ENCODE peak calls at places on chromosomes 2 and 18, in four cellular contexts. Y is IMR-90, H is neuronal stem cell, F is H9. W is an unnamed sample. For H3K4me1, the result is how much of the 10 kb centered on the place peaks cover.

GRCh38 chr18:38081516-38081915 is 515.9 kb upstream of the CELF4 start:
- DNase-seq in F (no peak), H (no peak), Y (no peak), W (no peak)

GRCh38 chr2:171260471-171261424 is 100.1 kb upstream of the TLK1 start:
- DNase-seq in H (no peak), F (peak), Y (no peak), W (no peak)

GRCh38 chr18:35030234-35030989 is 10.8 kb upstream of the MAPRE2 start:
- DNase-seq in F (no peak), Y (no peak), H (no peak), W (no peak)

GRCh38 chr2:197803033-197803444 is 1.4 kb upstream of the PLCL1 start:
- DNase-seq in H (no peak), F (no peak), Y (peak), W (peak)

GRCh38 chr2:71303849-71304248 is 27.7 kb upstream of the ZNF638 start:
- DNase-seq in H (no peak), F (no peak), Y (no peak), W (no peak)

GRCh38 chr18:62485684-62486083 is 37.1 kb upstream of the ZCCHC2 start:
- DNase-seq in F (no peak), Y (peak), H (no peak), W (peak)

GRCh38 chr2:183284606-183285005 is 160.4 kb downstream of the NUP35 start:
- DNase-seq in F (no peak), Y (peak), H (no peak), W (peak)

GRCh38 chr18:2932247-2933181 is 80.4 kb downstream of the LPIN2 start:
- DNase-seq in H (peak), F (peak), Y (peak), W (peak)

GRCh38 chr18:31097666-31098065 is 4.6 kb downstream of the DSC2 start:
- DNase-seq in Y (no peak), F (no peak), H (no peak), W (no peak)

GRCh38 chr2:166180951-166181812 is 53.4 kb upstream of the SCN1A start:
- DNase-seq in H (peak), Y (peak), F (peak), W (peak)

GRCh38 chr2:84652430-84652829 is 136.1 kb downstream of the DNAH6 start:
- DNase-seq in F (no peak), H (no peak), Y (no peak), W (no peak)

GRCh38 chr18:56615738-56616520 is 22.5 kb downstream of the TXNL1 start:
- DNase-seq in F (no peak), Y (no peak), H (no peak), W (no peak)

GRCh38 chr2:158457826-158458616 is 1.3 kb downstream of the PKP4 start:
- DNase-seq in H (peak), F (peak), Y (peak), W (peak)

GRCh38 chr2:213232649-213233437 is 51.4 kb upstream of the SPAG16 start:
- DNase-seq in H (peak), Y (peak), F (no peak), W (peak)

GRCh38 chr2:123207245-123207644 is 817.8 kb upstream of the CNTNAP5 start:
- DNase-seq in H (no peak), Y (no peak), F (no peak), W (no peak)

GRCh38 chr2:26086155-26086634 is 52.3 kb downstream of the RAB10 start:
- DNase-seq in H (no peak), F (no peak), Y (peak), W (peak)

GRCh38 chr18:22609642-22610041 is 191.9 kb upstream of the CTAGE1 start:
- DNase-seq in F (no peak), Y (peak), H (no peak), W (no peak)

GRCh38 chr2:170310876-170311502 is 133.0 kb downstream of the MYO3B start:
- DNase-seq in H (no peak), Y (no peak), F (no peak), W (no peak)

GRCh38 chr2:7424481-7424880 is 507.3 kb downstream of the RNF144A start:
- DNase-seq in F (no peak), H (no peak), Y (no peak), W (no peak)

GRCh38 chr18:77098033-77098432 is 34.5 kb downstream of the MBP start:
- DNase-seq in Y (peak), H (no peak), F (no peak), W (no peak)

GRCh38 chr18:59005266-59005665 is 134.4 kb upstream of the SEC11C start:
- DNase-seq in H (no peak), F (peak), Y (peak), W (peak)

GRCh38 chr18:27839141-27839540 is 337.8 kb downstream of the CDH2 start:
- DNase-seq in Y (peak), F (no peak), H (no peak), W (peak)

GRCh38 chr2:45494275-45494977 is 116.6 kb downstream of the SRBD1 start:
- DNase-seq in F (no peak), Y (peak), H (peak), W (peak)

GRCh38 chr2:95043300-95043786 is 17.8 kb downstream of the MAL start:
- DNase-seq in H (no peak), F (peak), Y (peak), W (no peak)

GRCh38 chr2:97718051-97718882 is 4.9 kb downstream of the ZAP70 start:
- DNase-seq in H (no peak), Y (no peak), F (no peak), W (no peak)
- H3K18ac ChIP-seq in H (peak), Y (no peak), F (no peak), W (no peak)

GRCh38 chr2:42810126-42810970 is 18.0 kb upstream of the HAAO start:
- DNase-seq in Y (peak), F (peak), H (peak), W (peak)
- H4K91ac ChIP-seq in Y (peak), F (no peak), H (peak), W (peak)

DNA sequence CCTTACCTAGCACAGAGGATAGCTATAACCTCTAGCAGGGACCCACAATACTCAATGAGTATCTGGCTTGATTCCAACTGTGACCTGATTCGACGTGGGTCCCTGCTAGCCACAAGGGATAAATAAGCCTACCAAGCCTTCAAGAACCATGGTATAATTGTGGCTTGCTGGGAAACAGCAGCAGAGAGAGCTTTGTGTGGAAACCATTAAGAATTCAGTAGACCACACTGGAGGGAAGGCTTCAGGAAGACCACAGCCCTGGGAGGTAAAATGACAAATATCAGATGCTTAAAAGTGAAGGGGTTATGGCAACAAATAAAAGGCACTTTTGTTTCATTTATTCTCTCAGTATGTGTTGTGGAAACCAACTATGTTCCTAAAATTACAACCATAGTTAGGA is 82.6 kb upstream of the WIPF1 start:
- DNase-seq in Y (no peak), H (no peak), F (no peak), W (no peak)
- H3K4me1 ChIP-seq in Y (under half), H (under half), F (under half), W (under half)

GRCh38 chr2:8575810-8576423 is 105.9 kb upstream of the ID2 start:
- DNase-seq in H (no peak), F (peak), Y (no peak), W (no peak)
- H3K18ac ChIP-seq in H (no peak), F (no peak), Y (no peak), W (no peak)

GRCh38 chr2:127408004-127408806 is 10.0 kb upstream of the PROC start:
- DNase-seq in H (peak), Y (peak), F (peak), W (peak)

GRCh38 chr2:127408807-127409099 is 9.5 kb upstream of the PROC start:
- DNase-seq in H (no peak), Y (no peak), F (no peak), W (no peak)

GRCh38 chr2:127407091-127407490 is 11.1 kb upstream of the PROC start:
- DNase-seq in Y (no peak), H (no peak), F (no peak), W (no peak)

GRCh38 chr2:127406454-127406853 is 11.8 kb upstream of the PROC start:
- DNase-seq in H (no peak), F (no peak), Y (peak), W (peak)

DNA sequence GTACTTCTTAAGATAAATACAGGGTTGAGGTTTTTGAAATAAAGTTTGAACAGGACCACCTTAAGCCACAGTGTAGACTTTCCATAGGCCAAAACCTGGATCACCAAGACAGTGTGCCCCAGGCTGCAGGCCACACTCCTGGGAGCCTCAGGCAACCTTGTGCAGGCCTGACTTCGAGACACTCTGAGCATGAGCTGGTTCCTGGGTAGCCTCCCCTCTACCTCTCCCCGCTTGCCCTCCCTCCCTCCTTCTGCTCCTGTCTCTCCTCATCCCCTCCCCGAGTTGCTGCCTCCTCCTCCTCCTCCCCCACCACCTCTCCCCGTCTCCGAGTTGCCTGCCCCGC is 10.6 kb upstream of the PROC start:
- DNase-seq in F (no peak), H (no peak), Y (no peak), W (no peak)
- H4K91ac ChIP-seq in F (no peak), H (no peak), Y (peak), W (no peak)

GRCh38 chr2:86064006-86064405 is 41.7 kb downstream of the POLR1A start:
- DNase-seq in Y (peak), F (no peak), H (no peak), W (peak)
- H3K4me1 ChIP-seq in Y (under half), F (under half), H (under half), W (under half)

GRCh38 chr2:29393676-29394075 is 278.5 kb downstream of the CLIP4 start:
- DNase-seq in H (no peak), Y (no peak), F (no peak), W (no peak)

GRCh38 chr2:29389686-29390085 is 274.5 kb downstream of the CLIP4 start:
- DNase-seq in H (no peak), Y (no peak), F (no peak), W (no peak)

GRCh38 chr2:29388071-29388470 is 272.9 kb downstream of the CLIP4 start:
- DNase-seq in F (no peak), H (no peak), Y (no peak), W (no peak)

GRCh38 chr2:29392774-29393173 is 277.6 kb downstream of the CLIP4 start:
- DNase-seq in Y (no peak), H (no peak), F (no peak), W (no peak)

DNA sequence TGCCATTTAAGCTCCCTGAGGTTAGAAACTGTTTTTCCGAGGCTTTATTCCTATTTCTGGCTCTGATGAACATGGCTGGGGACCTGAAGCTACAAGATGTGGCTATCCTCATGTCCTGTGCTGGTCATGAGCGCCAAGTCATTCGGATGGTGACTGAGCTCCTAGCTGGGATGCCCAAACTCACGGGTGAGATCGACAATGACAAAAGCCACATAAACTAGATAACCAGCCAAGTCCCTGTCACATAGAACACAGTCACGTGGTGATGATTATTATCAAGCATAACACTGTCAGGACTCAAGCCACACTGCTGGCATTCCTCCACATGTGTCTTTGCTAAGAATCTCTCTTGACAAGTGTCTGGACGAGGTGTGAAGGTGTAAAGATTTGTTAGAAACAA is 274.9 kb downstream of the CLIP4 start:
- DNase-seq in F (no peak), H (no peak), Y (no peak), W (no peak)
- H3K18ac ChIP-seq in F (no peak), H (no peak), Y (no peak), W (no peak)

GRCh38 chr18:75351409-75351808 is 76.1 kb downstream of the SMIM21 start:
- DNase-seq in F (no peak), H (no peak), Y (no peak), W (no peak)
- H4K91ac ChIP-seq in F (no peak), H (no peak), Y (no peak), W (no peak)

W was measured in mesenchymal stem cell.